ENCODE peak calls at places on chromosome 18, in four cellular contexts. One of them, this sample, is unnamed.

GRCh38 chr18:5455644-5456043 is 88.2 kb downstream of the EPB41L3 start:
- DNase-seq in Karpas-422: no peak
- DNase-seq in IMR-90: peak
- DNase-seq in GM23248: no peak
- DNase-seq in this sample: no peak

GRCh38 chr18:7735194-7735593 is 168.1 kb downstream of the PTPRM start:
- DNase-seq in Karpas-422: no peak
- DNase-seq in IMR-90: no peak
- DNase-seq in GM23248: no peak
- DNase-seq in this sample: no peak

GRCh38 chr18:7482342-7482741 is 84.8 kb upstream of the PTPRM start:
- DNase-seq in Karpas-422: no peak
- DNase-seq in IMR-90: no peak
- DNase-seq in GM23248: peak
- DNase-seq in this sample: no peak

GRCh38 chr18:7116001-7116831 is 1.4 kb downstream of the LAMA1 start:
- DNase-seq in Karpas-422: no peak
- DNase-seq in IMR-90: peak
- DNase-seq in GM23248: peak
- DNase-seq in this sample: no peak

GRCh38 chr18:3451989-3452749 is 2.2 kb downstream of the TGIF1 start:
- DNase-seq in Karpas-422: peak
- DNase-seq in IMR-90: peak
- DNase-seq in GM23248: peak
- DNase-seq in this sample: no peak

GRCh38 chr18:68263481-68263880 is 451.4 kb downstream of the TMX3 start:
- DNase-seq in Karpas-422: no peak
- DNase-seq in IMR-90: peak
- DNase-seq in GM23248: peak
- DNase-seq in this sample: no peak

GRCh38 chr18:1014496-1014895 is 109.8 kb downstream of the ADCYAP1 start:
- DNase-seq in Karpas-422: no peak
- DNase-seq in IMR-90: no peak
- DNase-seq in GM23248: peak
- DNase-seq in this sample: no peak

GRCh38 chr18:49812321-49813070 is 837 bp downstream of the ACAA2 start:
- DNase-seq in Karpas-422: peak
- DNase-seq in IMR-90: peak
- DNase-seq in GM23248: peak
- DNase-seq in this sample: no peak

GRCh38 chr18:45248240-45248903 is 366.9 kb upstream of the SLC14A2 start:
- DNase-seq in Karpas-422: no peak
- DNase-seq in IMR-90: peak
- DNase-seq in GM23248: peak
- DNase-seq in this sample: no peak

GRCh38 chr18:64405161-64405560 is 256.3 kb upstream of the LINC00305 start:
- DNase-seq in Karpas-422: no peak
- DNase-seq in IMR-90: peak
- DNase-seq in GM23248: peak
- DNase-seq in this sample: no peak

GRCh38 chr18:67104700-67105284 is 411.7 kb downstream of the DSEL start:
- DNase-seq in Karpas-422: peak
- DNase-seq in IMR-90: peak
- DNase-seq in GM23248: peak
- DNase-seq in this sample: peak

GRCh38 chr18:21858544-21858943 is 118.0 kb downstream of the MIB1 start:
- DNase-seq in Karpas-422: no peak
- DNase-seq in IMR-90: no peak
- DNase-seq in GM23248: no peak
- DNase-seq in this sample: no peak

GRCh38 chr18:4134691-4135090 is 320.4 kb downstream of the DLGAP1 start:
- DNase-seq in Karpas-422: no peak
- DNase-seq in IMR-90: no peak
- DNase-seq in GM23248: no peak
- DNase-seq in this sample: no peak

GRCh38 chr18:46830633-46831032 is 73.8 kb upstream of the ST8SIA5 start:
- DNase-seq in Karpas-422: no peak
- DNase-seq in IMR-90: no peak
- DNase-seq in GM23248: no peak
- DNase-seq in this sample: no peak

GRCh38 chr18:50629148-50629631 is 69.3 kb downstream of the MAPK4 start:
- DNase-seq in Karpas-422: no peak
- DNase-seq in IMR-90: no peak
- DNase-seq in GM23248: no peak
- DNase-seq in this sample: no peak

GRCh38 chr18:75207298-75208054 is 1.5 kb downstream of the PTGR3 start:
- DNase-seq in Karpas-422: peak
- DNase-seq in IMR-90: peak
- DNase-seq in GM23248: peak
- DNase-seq in this sample: no peak

GRCh38 chr18:75916641-75916982 is 489.1 kb upstream of the SMIM21 start:
- DNase-seq in Karpas-422: no peak
- DNase-seq in IMR-90: no peak
- DNase-seq in GM23248: no peak
- DNase-seq in this sample: no peak

GRCh38 chr18:72419914-72420313 is 124.2 kb downstream of the CBLN2 start:
- DNase-seq in Karpas-422: no peak
- DNase-seq in IMR-90: no peak
- DNase-seq in GM23248: no peak
- DNase-seq in this sample: no peak

GRCh38 chr18:8424917-8425725 is 184.1 kb upstream of the RAB12 start:
- DNase-seq in Karpas-422: no peak
- DNase-seq in IMR-90: peak
- DNase-seq in GM23248: peak
- DNase-seq in this sample: no peak

GRCh38 chr18:837922-838321 is 25.9 kb upstream of the YES1 start:
- DNase-seq in Karpas-422: no peak
- DNase-seq in IMR-90: no peak
- DNase-seq in GM23248: peak
- DNase-seq in this sample: no peak

GRCh38 chr18:79915161-79916127 is 36.0 kb downstream of the SLC66A2 start:
- DNase-seq in Karpas-422: peak
- DNase-seq in IMR-90: no peak
- DNase-seq in GM23248: no peak
- DNase-seq in this sample: no peak

GRCh38 chr18:5982332-5982731 is 87.0 kb upstream of the TMEM200C start:
- DNase-seq in Karpas-422: no peak
- DNase-seq in IMR-90: no peak
- DNase-seq in GM23248: no peak
- DNase-seq in this sample: peak

GRCh38 chr18:48472610-48473009 is 63.4 kb upstream of the ZBTB7C start:
- DNase-seq in Karpas-422: no peak
- DNase-seq in IMR-90: no peak
- DNase-seq in GM23248: peak
- DNase-seq in this sample: no peak

GRCh38 chr18:48730010-48730409 is 191.2 kb downstream of the CTIF start:
- DNase-seq in Karpas-422: no peak
- DNase-seq in IMR-90: no peak
- DNase-seq in GM23248: no peak
- DNase-seq in this sample: no peak

GRCh38 chr18:68861365-68861764 is 63.5 kb downstream of the CCDC102B start:
- DNase-seq in Karpas-422: no peak
- DNase-seq in IMR-90: no peak
- DNase-seq in GM23248: no peak
- DNase-seq in this sample: no peak

GRCh38 chr18:54675076-54675475 is 84.0 kb downstream of the DYNAP start:
- DNase-seq in Karpas-422: no peak
- DNase-seq in IMR-90: no peak
- DNase-seq in GM23248: no peak
- DNase-seq in this sample: no peak

GRCh38 chr18:30632058-30632718 is 410.4 kb downstream of the DSC3 start:
- DNase-seq in Karpas-422: no peak
- DNase-seq in IMR-90: no peak
- DNase-seq in GM23248: no peak
- DNase-seq in this sample: peak

GRCh38 chr18:48333563-48333962 is 75.6 kb downstream of the ZBTB7C start:
- DNase-seq in Karpas-422: no peak
- DNase-seq in IMR-90: no peak
- DNase-seq in GM23248: no peak
- DNase-seq in this sample: no peak

GRCh38 chr18:29157057-29157780 is 980.3 kb upstream of the CDH2 start:
- DNase-seq in Karpas-422: no peak
- DNase-seq in IMR-90: no peak
- DNase-seq in GM23248: no peak
- DNase-seq in this sample: no peak

DNA sequence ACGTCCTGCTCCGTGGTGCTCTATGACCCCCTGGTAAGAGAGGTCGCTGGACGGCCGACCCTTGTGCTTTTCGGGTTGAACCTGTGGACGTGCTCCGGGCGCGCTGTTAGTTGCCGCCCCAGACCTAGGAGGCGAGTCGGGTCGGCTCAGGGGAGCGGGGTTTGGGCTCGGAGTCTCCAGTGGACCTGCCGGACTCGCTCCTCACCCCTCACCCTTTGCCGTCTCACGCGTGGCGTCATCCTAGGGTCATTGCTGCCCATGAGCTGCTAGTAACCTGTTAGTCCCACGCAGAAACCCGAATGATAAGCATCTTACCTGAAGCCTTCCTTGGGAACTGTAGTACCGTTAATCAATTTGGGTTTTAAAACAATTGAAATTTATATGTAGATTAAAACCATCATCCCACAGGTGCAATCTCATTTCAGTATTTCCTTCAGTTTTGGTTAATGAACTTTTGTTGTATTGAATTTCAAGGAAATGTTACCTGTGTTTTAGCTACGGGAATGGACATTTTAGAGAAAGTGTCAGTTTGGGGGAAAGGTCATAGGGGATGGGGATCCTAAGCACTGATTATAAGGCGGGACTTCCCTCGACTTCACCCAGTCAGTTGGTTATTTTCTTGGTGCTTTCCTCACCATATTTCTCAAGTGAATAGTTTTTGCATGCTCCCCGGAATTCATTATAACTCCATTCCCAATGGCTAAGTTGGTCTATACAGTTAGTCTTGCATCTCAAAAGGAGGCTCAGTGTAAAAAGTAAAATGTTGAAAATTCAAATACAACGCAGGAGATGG is 536 bp downstream of the ELP2 start:
- DNase-seq in Karpas-422: peak
- DNase-seq in IMR-90: peak
- DNase-seq in GM23248: peak
- DNase-seq in this sample: no peak
- H2AFZ ChIP-seq in Karpas-422: peak
- H2AFZ ChIP-seq in IMR-90: peak
- H2AFZ ChIP-seq in GM23248: peak
- H2AFZ ChIP-seq in this sample: peak

DNA sequence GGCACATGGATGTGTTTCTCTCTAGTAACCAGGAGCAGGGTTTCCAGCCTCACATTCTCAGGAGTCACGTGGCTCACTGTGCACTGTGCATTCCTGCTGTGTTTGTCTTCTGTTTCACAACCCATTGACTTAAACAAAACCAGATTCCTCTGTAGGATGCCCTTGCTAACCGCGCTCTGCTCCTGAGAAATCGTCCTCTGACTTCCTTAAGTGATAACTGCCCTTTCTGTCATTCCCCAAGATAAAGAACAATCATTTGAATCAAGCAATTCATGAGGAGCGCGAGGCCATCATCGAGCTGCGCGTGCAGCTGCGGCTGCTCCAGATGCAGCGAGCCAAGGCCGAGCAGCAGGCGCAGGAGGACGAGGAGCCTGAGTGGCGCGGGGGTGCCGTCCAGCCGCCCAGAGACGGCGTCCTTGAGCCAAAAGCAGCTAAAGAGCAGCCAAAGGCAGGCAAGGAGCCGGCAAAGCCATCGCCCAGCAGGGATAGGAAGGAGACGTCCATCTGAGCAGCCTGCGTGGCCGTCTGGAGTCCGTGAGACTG is 60.2 kb downstream of the RALBP1 start:
- DNase-seq in Karpas-422: no peak
- DNase-seq in IMR-90: peak
- DNase-seq in GM23248: peak
- DNase-seq in this sample: no peak
- H2AFZ ChIP-seq in Karpas-422: no peak
- H2AFZ ChIP-seq in IMR-90: peak
- H2AFZ ChIP-seq in GM23248: peak
- H2AFZ ChIP-seq in this sample: no peak

GRCh38 chr18:73758446-73758845 is 389.2 kb downstream of the FBXO15 start:
- DNase-seq in Karpas-422: no peak
- DNase-seq in IMR-90: peak
- DNase-seq in GM23248: peak
- DNase-seq in this sample: no peak

GRCh38 chr18:73752965-73753364 is 394.7 kb downstream of the FBXO15 start:
- DNase-seq in Karpas-422: no peak
- DNase-seq in IMR-90: peak
- DNase-seq in GM23248: no peak
- DNase-seq in this sample: no peak

GRCh38 chr18:73752546-73752945 is 395.1 kb downstream of the FBXO15 start:
- DNase-seq in Karpas-422: no peak
- DNase-seq in IMR-90: peak
- DNase-seq in GM23248: peak
- DNase-seq in this sample: no peak

DNA sequence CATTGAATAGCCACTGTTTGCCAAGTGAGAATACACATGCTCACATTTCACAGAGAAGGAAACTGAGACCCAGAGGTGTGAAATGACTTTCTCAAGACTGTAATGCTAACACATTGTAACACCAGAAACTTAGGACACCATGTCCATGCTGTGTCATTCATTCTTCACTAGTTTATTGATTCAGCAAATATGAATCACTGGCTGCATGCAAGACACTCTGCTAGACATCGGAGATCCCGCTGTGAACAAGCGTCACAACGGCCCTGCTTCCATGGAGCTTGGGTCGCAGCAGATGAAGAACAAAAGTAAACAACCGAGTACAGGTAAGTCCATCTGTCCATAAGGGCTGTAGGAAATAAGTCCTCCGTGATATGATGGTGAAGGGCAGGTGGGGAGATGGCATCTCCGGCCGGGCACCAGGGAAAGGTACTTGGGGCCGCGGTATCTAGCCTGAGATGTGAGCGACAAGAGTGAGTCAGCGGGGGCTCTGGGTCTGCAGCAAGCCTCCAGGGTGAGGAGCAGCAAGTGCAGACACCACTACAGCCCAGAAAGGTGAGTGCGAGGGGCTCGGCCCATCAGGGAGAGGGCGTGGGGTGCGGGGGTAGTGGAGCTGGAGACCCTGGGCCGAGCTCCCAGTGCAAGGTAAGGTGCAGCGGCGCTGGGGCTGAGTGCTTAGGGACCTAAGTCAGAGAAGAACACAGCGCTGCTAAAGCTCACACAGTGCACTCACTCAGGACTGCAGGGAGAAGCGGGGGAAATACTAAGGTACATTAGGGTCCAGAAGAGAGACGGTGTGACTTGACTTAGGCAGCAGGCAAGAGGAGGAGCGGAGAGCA is 391.2 kb downstream of the FBXO15 start:
- DNase-seq in Karpas-422: no peak
- DNase-seq in IMR-90: peak
- DNase-seq in GM23248: no peak
- DNase-seq in this sample: no peak
- H2AFZ ChIP-seq in Karpas-422: no peak
- H2AFZ ChIP-seq in IMR-90: peak
- H2AFZ ChIP-seq in GM23248: no peak
- H2AFZ ChIP-seq in this sample: no peak

DNA sequence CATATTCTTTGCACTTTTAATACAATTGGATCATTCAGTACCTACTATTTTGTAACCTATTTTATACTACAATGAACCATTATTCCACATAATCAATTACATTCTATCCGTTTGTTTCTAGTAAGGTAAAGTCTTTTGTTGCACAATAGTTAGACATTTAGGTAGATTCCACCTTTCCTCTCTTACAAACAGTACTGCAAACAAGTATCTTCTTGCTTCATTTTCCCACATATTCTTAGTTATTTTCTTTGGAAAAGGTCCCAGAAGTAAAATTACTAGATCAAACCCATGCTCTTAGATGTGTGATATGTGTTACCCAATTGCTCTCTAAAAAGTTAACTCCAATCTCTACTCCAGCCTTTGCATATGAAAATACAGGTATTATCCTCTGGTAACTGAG is 49.6 kb downstream of the SPIRE1 start:
- DNase-seq in Karpas-422: no peak
- DNase-seq in IMR-90: peak
- DNase-seq in GM23248: peak
- DNase-seq in this sample: no peak
- H2AFZ ChIP-seq in Karpas-422: no peak
- H2AFZ ChIP-seq in IMR-90: no peak
- H2AFZ ChIP-seq in GM23248: no peak
- H2AFZ ChIP-seq in this sample: no peak

This sample was measured in MM.1S.